ENCODE peak calls at places on chromosomes 12 and 14, in four cellular contexts. D is T-helper 17 cell, W is caudate nucleus, L is activated gamma-delta T cell treated with Interleukin-2 at 50 U/mL for 16 hours. V is an unnamed sample.

GRCh38 chr12:69881771-69882170 is 56.7 kb downstream of the MYRFL start:
- DNase-seq in D (no peak), W (no peak), L (no peak), V (no peak)

GRCh38 chr14:105475916-105476845 is 1.6 kb downstream of the CRIP2 start:
- DNase-seq in D (no peak), W (peak), L (no peak), V (peak)

GRCh38 chr12:64675795-64676194 is 65.5 kb downstream of the RASSF3 start:
- DNase-seq in D (no peak), W (no peak), L (no peak), V (no peak)

GRCh38 chr12:79223761-79224160 is 359.2 kb downstream of the SYT1 start:
- DNase-seq in D (no peak), W (no peak), L (no peak), V (no peak)

GRCh38 chr12:52362118-52362726 is 5.1 kb downstream of the KRT85 start:
- DNase-seq in D (no peak), W (no peak), L (no peak), V (no peak)

GRCh38 chr14:61429316-61429715 is 107.9 kb downstream of the PRKCH start:
- DNase-seq in D (no peak), W (no peak), L (no peak), V (no peak)

GRCh38 chr12:130401703-130402102 is 64.0 kb downstream of the PIWIL1 start:
- DNase-seq in D (no peak), W (no peak), L (no peak), V (no peak)

GRCh38 chr12:45165284-45165683 is 50.6 kb upstream of the ANO6 start:
- DNase-seq in D (no peak), W (no peak), L (no peak), V (no peak)

GRCh38 chr12:114190971-114191370 is 215.0 kb downstream of the TBX5 start:
- DNase-seq in D (no peak), W (no peak), L (no peak), V (no peak)

GRCh38 chr12:121791671-121792496 is 1.6 kb downstream of the RHOF start:
- DNase-seq in D (peak), W (no peak), L (peak), V (no peak)

GRCh38 chr14:105465209-105466031 is 9.2 kb upstream of the CRIP2 start:
- DNase-seq in D (no peak), W (no peak), L (no peak), V (no peak)

GRCh38 chr14:70317969-70318634 is 41.4 kb downstream of the COX16 start:
- DNase-seq in D (no peak), W (no peak), L (no peak), V (peak)

GRCh38 chr12:125092872-125093680 is 27.8 kb downstream of the AACS start:
- DNase-seq in D (no peak), W (peak), L (no peak), V (no peak)

GRCh38 chr14:23076785-23077408 is 18.0 kb downstream of the ACIN1 start:
- DNase-seq in D (no peak), W (no peak), L (no peak), V (no peak)

GRCh38 chr12:127172857-127173256 is 1094.1 kb upstream of the TMEM132C start:
- DNase-seq in D (no peak), W (no peak), L (no peak), V (no peak)

GRCh38 chr12:117363953-117364486 is 2.6 kb upstream of the NOS1 start:
- DNase-seq in D (no peak), W (no peak), L (no peak), V (no peak)

GRCh38 chr14:64725360-64725815 is 21.2 kb downstream of the PLEKHG3 start:
- DNase-seq in D (no peak), W (no peak), L (no peak), V (no peak)

GRCh38 chr12:130993759-130994670 is 40.3 kb downstream of the ADGRD1 start:
- DNase-seq in D (no peak), W (no peak), L (no peak), V (no peak)

GRCh38 chr14:93094121-93094918 is 21.4 kb downstream of the ITPK1 start:
- DNase-seq in D (no peak), W (no peak), L (no peak), V (no peak)

GRCh38 chr12:111277570-111277969 is 91.3 kb downstream of the PHETA1 start:
- DNase-seq in D (no peak), W (no peak), L (no peak), V (no peak)

GRCh38 chr12:125186471-125187147 is 121.4 kb downstream of the AACS start:
- DNase-seq in D (no peak), W (no peak), L (no peak), V (no peak)

GRCh38 chr12:122203968-122204828 is 689 bp downstream of the B3GNT4 start:
- DNase-seq in D (no peak), W (no peak), L (peak), V (no peak)

GRCh38 chr12:122449317-122449716 is 26.8 kb upstream of the CLIP1 start:
- DNase-seq in D (no peak), W (no peak), L (no peak), V (no peak)

GRCh38 chr12:29681996-29682534 is 101.7 kb downstream of the TMTC1 start:
- DNase-seq in D (no peak), W (no peak), L (no peak), V (no peak)

GRCh38 chr14:69711065-69711464 is 55.9 kb upstream of the SRSF5 start:
- DNase-seq in D (no peak), W (no peak), L (no peak), V (no peak)

GRCh38 chr14:72636094-72636493 is 257.8 kb downstream of the DPF3 start:
- DNase-seq in D (no peak), W (no peak), L (no peak), V (no peak)

GRCh38 chr14:69151458-69152180 is 1.3 kb downstream of the DCAF5 start:
- DNase-seq in D (peak), W (peak), L (peak), V (peak)

V was measured in hippocampal formation.